ENCODE peak calls at places on chromosomes 13 and 19, in five cellular contexts. One of them, this sample, is unnamed.
A peak's percentile ranks its signal among the peaks of the same experiment; 100 is the strongest.

GRCh38 chr13:26693749-26694463 is 66.7 kb downstream of the GPR12 start:
- DNase-seq in adrenal gland: no peak
- DNase-seq in Peyer's patch: no peak
- DNase-seq in lower leg skin: no peak
- DNase-seq in A549: no peak
- DNase-seq in this sample: peak; percentile 42

GRCh38 chr13:113511361-113511760 is 20.9 kb upstream of the DCUN1D2 start:
- DNase-seq in adrenal gland: no peak
- DNase-seq in lower leg skin: no peak
- DNase-seq in A549: no peak
- DNase-seq in Peyer's patch: no peak
- DNase-seq in this sample: no peak

GRCh38 chr19:30388327-30388726 is 16.1 kb downstream of the ZNF536 start:
- DNase-seq in A549: no peak
- DNase-seq in adrenal gland: no peak
- DNase-seq in Peyer's patch: no peak
- DNase-seq in lower leg skin: peak; percentile 74
- DNase-seq in this sample: no peak

GRCh38 chr13:110529522-110530311 is 31.8 kb downstream of the RAB20 start:
- DNase-seq in A549: no peak
- DNase-seq in adrenal gland: no peak
- DNase-seq in Peyer's patch: no peak
- DNase-seq in lower leg skin: no peak
- DNase-seq in this sample: no peak

GRCh38 chr19:28710278-28710677 is 502.7 kb downstream of the UQCRFS1 start:
- DNase-seq in A549: peak; percentile 30
- DNase-seq in adrenal gland: no peak
- DNase-seq in Peyer's patch: no peak
- DNase-seq in lower leg skin: no peak
- DNase-seq in this sample: no peak

GRCh38 chr19:33678796-33679195 is 57.0 kb downstream of the CHST8 start:
- DNase-seq in lower leg skin: peak; percentile 63
- DNase-seq in Peyer's patch: no peak
- DNase-seq in adrenal gland: no peak
- DNase-seq in A549: no peak
- DNase-seq in this sample: no peak

GRCh38 chr19:47437500-47437899 is 18.2 kb upstream of the MEIS3 start:
- DNase-seq in lower leg skin: no peak
- DNase-seq in adrenal gland: no peak
- DNase-seq in Peyer's patch: no peak
- DNase-seq in A549: no peak
- DNase-seq in this sample: no peak

GRCh38 chr13:112727581-112727980 is 37.7 kb downstream of the ATP11A start:
- DNase-seq in lower leg skin: no peak
- DNase-seq in adrenal gland: no peak
- DNase-seq in Peyer's patch: no peak
- DNase-seq in A549: no peak
- DNase-seq in this sample: no peak

GRCh38 chr19:41868120-41868988 is 8.3 kb downstream of the RPS19 start:
- DNase-seq in adrenal gland: no peak
- DNase-seq in lower leg skin: no peak
- DNase-seq in Peyer's patch: no peak
- DNase-seq in A549: no peak
- DNase-seq in this sample: no peak

GRCh38 chr13:26221399-26221720 is 754 bp downstream of the RNF6 start:
- DNase-seq in adrenal gland: no peak
- DNase-seq in lower leg skin: no peak
- DNase-seq in A549: peak; percentile 14
- DNase-seq in Peyer's patch: no peak
- DNase-seq in this sample: no peak

GRCh38 chr13:50713849-50714248 is 129.6 kb downstream of the DLEU7 start:
- DNase-seq in adrenal gland: peak; percentile 39
- DNase-seq in A549: no peak
- DNase-seq in Peyer's patch: no peak
- DNase-seq in lower leg skin: no peak
- DNase-seq in this sample: no peak

GRCh38 chr13:111270765-111271164 is 49.7 kb upstream of the TEX29 start:
- DNase-seq in adrenal gland: no peak
- DNase-seq in lower leg skin: no peak
- DNase-seq in A549: no peak
- DNase-seq in Peyer's patch: no peak
- DNase-seq in this sample: peak; percentile 47

GRCh38 chr13:44719857-44720671 is 143.9 kb upstream of the TSC22D1 start:
- DNase-seq in Peyer's patch: no peak
- DNase-seq in A549: no peak
- DNase-seq in lower leg skin: no peak
- DNase-seq in adrenal gland: no peak
- DNase-seq in this sample: no peak

GRCh38 chr19:3404324-3405260 is 38.2 kb downstream of the NFIC start:
- DNase-seq in A549: no peak
- DNase-seq in Peyer's patch: no peak
- DNase-seq in adrenal gland: peak; percentile 91
- DNase-seq in lower leg skin: peak; percentile 97
- DNase-seq in this sample: peak; percentile 95

GRCh38 chr13:98466634-98467236 is 110.2 kb downstream of the STK24 start:
- DNase-seq in A549: peak; percentile 58
- DNase-seq in adrenal gland: peak; percentile 56
- DNase-seq in lower leg skin: no peak
- DNase-seq in Peyer's patch: peak; percentile 46
- DNase-seq in this sample: no peak

GRCh38 chr19:5687360-5688198 is 2.5 kb upstream of the RPL36 start:
- DNase-seq in lower leg skin: no peak
- DNase-seq in A549: no peak
- DNase-seq in Peyer's patch: no peak
- DNase-seq in adrenal gland: peak; percentile 46
- DNase-seq in this sample: no peak

GRCh38 chr19:13953021-13953531 is 767 bp downstream of the DCAF15 start:
- DNase-seq in adrenal gland: peak; percentile 40
- DNase-seq in A549: peak; percentile 35
- DNase-seq in lower leg skin: peak; percentile 90
- DNase-seq in Peyer's patch: no peak
- DNase-seq in this sample: no peak

GRCh38 chr13:24506698-24507335 is 5.8 kb downstream of the PARP4 start:
- DNase-seq in adrenal gland: no peak
- DNase-seq in lower leg skin: no peak
- DNase-seq in A549: no peak
- DNase-seq in Peyer's patch: no peak
- DNase-seq in this sample: no peak

GRCh38 chr19:56140583-56141415 is at the start of gene ZNF444:
- DNase-seq in lower leg skin: peak; percentile 100
- DNase-seq in A549: peak; percentile 100
- DNase-seq in adrenal gland: peak; percentile 100
- DNase-seq in Peyer's patch: peak; percentile 98
- DNase-seq in this sample: peak; percentile 99

GRCh38 chr13:65656740-65657329 is 1573.3 kb downstream of the PCDH9 start:
- DNase-seq in lower leg skin: no peak
- DNase-seq in adrenal gland: no peak
- DNase-seq in A549: peak; percentile 0
- DNase-seq in Peyer's patch: no peak
- DNase-seq in this sample: no peak

GRCh38 chr13:39825886-39826285 is 170.4 kb downstream of the COG6 start:
- DNase-seq in Peyer's patch: no peak
- DNase-seq in A549: no peak
- DNase-seq in adrenal gland: no peak
- DNase-seq in lower leg skin: no peak
- DNase-seq in this sample: no peak

GRCh38 chr19:52942371-52943133 is 19.3 kb upstream of the ZNF888 start:
- DNase-seq in adrenal gland: peak; percentile 92
- DNase-seq in lower leg skin: peak; percentile 99
- DNase-seq in Peyer's patch: peak; percentile 95
- DNase-seq in A549: no peak
- DNase-seq in this sample: peak; percentile 99

GRCh38 chr19:55777528-55777927 is 8.6 kb downstream of the RFPL4AL1 start:
- DNase-seq in Peyer's patch: no peak
- DNase-seq in A549: no peak
- DNase-seq in lower leg skin: no peak
- DNase-seq in adrenal gland: no peak
- DNase-seq in this sample: no peak

GRCh38 chr13:50809133-50810090 is 34.1 kb downstream of the DLEU7 start:
- DNase-seq in A549: no peak
- DNase-seq in adrenal gland: no peak
- DNase-seq in lower leg skin: no peak
- DNase-seq in Peyer's patch: no peak
- DNase-seq in this sample: no peak

GRCh38 chr13:44921931-44922758 is 67.1 kb downstream of the NUFIP1 start:
- DNase-seq in A549: peak; percentile 59
- DNase-seq in lower leg skin: no peak
- DNase-seq in Peyer's patch: no peak
- DNase-seq in adrenal gland: peak; percentile 88
- DNase-seq in this sample: peak; percentile 92

GRCh38 chr13:29511980-29512379 is 83.5 kb downstream of the SLC7A1 start:
- DNase-seq in lower leg skin: no peak
- DNase-seq in Peyer's patch: no peak
- DNase-seq in A549: no peak
- DNase-seq in adrenal gland: no peak
- DNase-seq in this sample: no peak

GRCh38 chr13:95624020-95624419 is 20.5 kb downstream of the DZIP1 start:
- DNase-seq in lower leg skin: no peak
- DNase-seq in adrenal gland: peak; percentile 37
- DNase-seq in A549: peak; percentile 25
- DNase-seq in Peyer's patch: no peak
- DNase-seq in this sample: peak; percentile 7

GRCh38 chr19:55647732-55648656 is at the start of gene CCDC106:
- DNase-seq in A549: peak; percentile 77
- DNase-seq in adrenal gland: peak; percentile 79
- DNase-seq in lower leg skin: no peak
- DNase-seq in Peyer's patch: peak; percentile 72
- DNase-seq in this sample: no peak

GRCh38 chr19:19817357-19817756 is 4.2 kb downstream of the ZNF506 start:
- DNase-seq in adrenal gland: no peak
- DNase-seq in A549: no peak
- DNase-seq in lower leg skin: no peak
- DNase-seq in Peyer's patch: peak; percentile 37
- DNase-seq in this sample: no peak

GRCh38 chr19:19822148-19822429 is 539 bp upstream of the ZNF506 start:
- DNase-seq in lower leg skin: no peak
- DNase-seq in adrenal gland: no peak
- DNase-seq in A549: no peak
- DNase-seq in Peyer's patch: peak; percentile 34
- DNase-seq in this sample: no peak

GRCh38 chr19:19820774-19821315 is 705 bp downstream of the ZNF506 start:
- DNase-seq in lower leg skin: no peak
- DNase-seq in adrenal gland: no peak
- DNase-seq in Peyer's patch: no peak
- DNase-seq in A549: no peak
- DNase-seq in this sample: no peak

GRCh38 chr19:19823916-19824315 is 2.4 kb upstream of the ZNF506 start:
- DNase-seq in A549: no peak
- DNase-seq in adrenal gland: no peak
- DNase-seq in Peyer's patch: no peak
- DNase-seq in lower leg skin: no peak
- DNase-seq in this sample: no peak

GRCh38 chr19:19821366-19822147 is at the start of gene ZNF506:
- DNase-seq in lower leg skin: peak; percentile 100
- DNase-seq in adrenal gland: peak; percentile 98
- DNase-seq in A549: peak; percentile 1
- DNase-seq in Peyer's patch: peak; percentile 100
- DNase-seq in this sample: peak; percentile 100
- TF ChIP-seq CTCF in lower leg skin: no peak
- TF ChIP-seq CTCF in adrenal gland: no peak
- TF ChIP-seq CTCF in A549: no peak
- TF ChIP-seq CTCF in Peyer's patch: no peak
- TF ChIP-seq CTCF in this sample: no peak

DNA sequence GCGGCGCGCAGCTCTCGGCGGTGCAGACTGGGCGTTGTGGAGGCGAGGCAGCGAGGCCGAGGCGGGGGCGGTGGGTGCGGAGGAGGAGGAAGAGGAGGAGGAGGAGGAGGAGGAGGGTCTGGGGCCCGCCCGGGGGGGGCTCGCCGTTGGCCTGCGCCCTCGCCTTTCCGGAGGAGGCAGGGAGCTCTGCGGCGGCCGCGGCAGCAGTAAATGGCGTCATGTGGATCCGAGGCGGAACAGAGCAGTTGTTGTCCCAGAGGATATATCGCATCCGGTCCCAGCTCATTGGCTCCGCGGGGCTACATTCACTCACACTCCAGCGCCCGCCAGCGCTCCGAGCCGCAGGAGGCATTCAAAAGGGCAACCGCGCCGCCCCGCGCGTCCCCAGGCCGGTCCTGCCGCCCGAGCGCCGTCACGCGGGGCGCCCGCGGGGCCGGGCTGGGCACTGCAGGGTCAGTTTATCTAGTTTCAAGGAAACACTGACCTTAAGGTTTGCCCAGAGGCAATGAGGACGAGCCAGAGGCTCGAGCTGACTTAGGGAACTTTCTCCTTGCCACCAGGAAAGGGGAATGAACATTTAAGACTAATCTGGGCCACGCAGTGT is at the start of gene SPRY2:
- DNase-seq in lower leg skin: peak; percentile 98
- DNase-seq in adrenal gland: peak; percentile 95
- DNase-seq in A549: peak; percentile 74
- DNase-seq in Peyer's patch: peak; percentile 65
- DNase-seq in this sample: peak; percentile 98
- TF ChIP-seq POLR2A in lower leg skin: no peak
- TF ChIP-seq POLR2A in adrenal gland: peak; percentile 97
- TF ChIP-seq POLR2A in A549: peak; percentile 45
- TF ChIP-seq POLR2A in Peyer's patch: peak; percentile 86
- TF ChIP-seq POLR2A in this sample: peak; percentile 60

GRCh38 chr19:17555929-17556813 is 722 bp downstream of the COLGALT1 start:
- DNase-seq in Peyer's patch: peak; percentile 55
- DNase-seq in adrenal gland: peak; percentile 76
- DNase-seq in lower leg skin: peak; percentile 94
- DNase-seq in A549: no peak
- DNase-seq in this sample: no peak
- TF ChIP-seq CTCF in Peyer's patch: no peak
- TF ChIP-seq CTCF in adrenal gland: no peak
- TF ChIP-seq CTCF in lower leg skin: no peak
- TF ChIP-seq CTCF in A549: no peak
- TF ChIP-seq CTCF in this sample: no peak

GRCh38 chr19:54208784-54209057 is 8.1 kb downstream of the RPS9 start:
- DNase-seq in A549: no peak
- DNase-seq in lower leg skin: no peak
- DNase-seq in Peyer's patch: no peak
- DNase-seq in adrenal gland: no peak
- DNase-seq in this sample: no peak

GRCh38 chr19:54204767-54205468 is 4.3 kb downstream of the RPS9 start:
- DNase-seq in Peyer's patch: no peak
- DNase-seq in lower leg skin: no peak
- DNase-seq in A549: no peak
- DNase-seq in adrenal gland: no peak
- DNase-seq in this sample: no peak

GRCh38 chr19:54206030-54206830 is 5.6 kb downstream of the RPS9 start:
- DNase-seq in A549: no peak
- DNase-seq in adrenal gland: no peak
- DNase-seq in lower leg skin: no peak
- DNase-seq in Peyer's patch: no peak
- DNase-seq in this sample: no peak

GRCh38 chr19:54207908-54208783 is 7.5 kb downstream of the RPS9 start:
- DNase-seq in adrenal gland: peak; percentile 99
- DNase-seq in Peyer's patch: peak; percentile 62
- DNase-seq in lower leg skin: peak; percentile 90
- DNase-seq in A549: no peak
- DNase-seq in this sample: peak; percentile 92

DNA sequence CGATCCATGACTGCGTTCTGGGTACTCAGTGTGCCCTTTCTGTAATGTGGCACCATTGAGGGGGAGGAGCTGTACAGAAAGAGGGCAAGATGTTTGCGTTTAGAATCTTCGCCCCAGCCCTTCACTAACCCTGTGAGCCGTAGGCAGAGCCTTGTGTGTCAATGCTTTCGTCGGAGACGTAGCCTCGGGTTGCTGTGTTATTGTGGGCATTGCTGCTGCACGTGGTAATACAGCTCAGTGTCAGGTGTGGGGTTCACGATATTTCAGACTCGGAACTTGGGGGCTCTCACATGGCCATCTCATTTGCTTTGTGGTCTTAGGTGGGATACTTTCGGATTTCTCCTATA is 6.1 kb downstream of the RPS9 start:
- DNase-seq in lower leg skin: no peak
- DNase-seq in Peyer's patch: no peak
- DNase-seq in adrenal gland: no peak
- DNase-seq in A549: no peak
- DNase-seq in this sample: no peak
- TF ChIP-seq POLR2A in lower leg skin: no peak
- TF ChIP-seq POLR2A in Peyer's patch: no peak
- TF ChIP-seq POLR2A in adrenal gland: no peak
- TF ChIP-seq POLR2A in A549: no peak
- TF ChIP-seq POLR2A in this sample: no peak